ENCODE peak calls at places on chromosomes 4 and X, in four cellular contexts. One of them, this sample, is unnamed.

GRCh38 chr4:83121246-83121645 is 6.7 kb upstream of the PLAC8 start:
- DNase-seq in WTC11: no peak
- DNase-seq in A549: no peak
- DNase-seq in HepG2: no peak
- DNase-seq in this sample: no peak

GRCh38 chrX:16653424-16653823 is 3.5 kb downstream of the S100G start:
- DNase-seq in WTC11: no peak
- DNase-seq in A549: no peak
- DNase-seq in HepG2: no peak
- DNase-seq in this sample: no peak

GRCh38 chrX:152927858-152928760 is 30.2 kb downstream of the ZNF185 start:
- DNase-seq in WTC11: no peak
- DNase-seq in A549: no peak
- DNase-seq in HepG2: no peak
- DNase-seq in this sample: no peak

GRCh38 chrX:150680974-150681373 is 12.2 kb upstream of the MTMR1 start:
- DNase-seq in WTC11: no peak
- DNase-seq in A549: peak
- DNase-seq in HepG2: peak
- DNase-seq in this sample: peak

GRCh38 chr4:110540606-110541440 is 64.9 kb downstream of the ENPEP start:
- DNase-seq in WTC11: no peak
- DNase-seq in A549: no peak
- DNase-seq in HepG2: no peak
- DNase-seq in this sample: no peak

GRCh38 chrX:12309733-12310054 is 171.4 kb downstream of the FRMPD4 start:
- DNase-seq in WTC11: peak
- DNase-seq in A549: peak
- DNase-seq in HepG2: no peak
- DNase-seq in this sample: no peak

GRCh38 chr4:88975925-88976511 is 81.0 kb downstream of the FAM13A start:
- DNase-seq in WTC11: no peak
- DNase-seq in A549: no peak
- DNase-seq in HepG2: no peak
- DNase-seq in this sample: no peak

GRCh38 chrX:9231491-9231890 is 197.6 kb upstream of the FAM9B start:
- DNase-seq in WTC11: no peak
- DNase-seq in A549: peak
- DNase-seq in HepG2: no peak
- DNase-seq in this sample: no peak

GRCh38 chrX:46788902-46789301 is 30.0 kb upstream of the SLC9A7 start:
- DNase-seq in WTC11: no peak
- DNase-seq in A549: no peak
- DNase-seq in HepG2: no peak
- DNase-seq in this sample: no peak

GRCh38 chrX:108224727-108225455 is 133.3 kb downstream of the ATG4A start:
- DNase-seq in WTC11: peak
- DNase-seq in A549: peak
- DNase-seq in HepG2: peak
- DNase-seq in this sample: peak

GRCh38 chrX:40465735-40466551 is 114.8 kb upstream of the ATP6AP2 start:
- DNase-seq in WTC11: no peak
- DNase-seq in A549: no peak
- DNase-seq in HepG2: no peak
- DNase-seq in this sample: no peak

GRCh38 chrX:72554448-72555140 is 18.0 kb downstream of the HDAC8 start:
- DNase-seq in WTC11: peak
- DNase-seq in A549: peak
- DNase-seq in HepG2: no peak
- DNase-seq in this sample: no peak

GRCh38 chrX:150165776-150166610 is 197.1 kb upstream of the MAMLD1 start:
- DNase-seq in WTC11: no peak
- DNase-seq in A549: no peak
- DNase-seq in HepG2: no peak
- DNase-seq in this sample: no peak

GRCh38 chrX:24566233-24566632 is 80.9 kb downstream of the PCYT1B start:
- DNase-seq in WTC11: no peak
- DNase-seq in A549: no peak
- DNase-seq in HepG2: no peak
- DNase-seq in this sample: no peak

GRCh38 chrX:13252726-13253125 is 67.1 kb downstream of the ATXN3L start:
- DNase-seq in WTC11: no peak
- DNase-seq in A549: no peak
- DNase-seq in HepG2: no peak
- DNase-seq in this sample: no peak

GRCh38 chr4:97576955-97577354 is 566.3 kb downstream of the STPG2 start:
- DNase-seq in WTC11: no peak
- DNase-seq in A549: no peak
- DNase-seq in HepG2: no peak
- DNase-seq in this sample: no peak

GRCh38 chr4:153084939-153085630 is 119.2 kb upstream of the TRIM2 start:
- DNase-seq in WTC11: peak
- DNase-seq in A549: peak
- DNase-seq in HepG2: no peak
- DNase-seq in this sample: peak

GRCh38 chr4:81562093-81562492 is 90.4 kb upstream of the RASGEF1B start:
- DNase-seq in WTC11: no peak
- DNase-seq in A549: no peak
- DNase-seq in HepG2: no peak
- DNase-seq in this sample: no peak

GRCh38 chrX:46758163-46758955 is 559 bp downstream of the SLC9A7 start:
- DNase-seq in WTC11: no peak
- DNase-seq in A549: peak
- DNase-seq in HepG2: no peak
- DNase-seq in this sample: peak

GRCh38 chr4:14168919-14169318 is 541.4 kb upstream of the BOD1L1 start:
- DNase-seq in WTC11: no peak
- DNase-seq in A549: peak
- DNase-seq in HepG2: no peak
- DNase-seq in this sample: peak

GRCh38 chr4:95059630-95060029 is 301.9 kb downstream of the BMPR1B start:
- DNase-seq in WTC11: no peak
- DNase-seq in A549: no peak
- DNase-seq in HepG2: no peak
- DNase-seq in this sample: peak

GRCh38 chr4:40046311-40046980 is 10.2 kb upstream of the N4BP2 start:
- DNase-seq in WTC11: no peak
- DNase-seq in A549: peak
- DNase-seq in HepG2: peak
- DNase-seq in this sample: no peak

GRCh38 chr4:182697094-182697493 is 220.1 kb downstream of the DCTD start:
- DNase-seq in WTC11: no peak
- DNase-seq in A549: no peak
- DNase-seq in HepG2: no peak
- DNase-seq in this sample: no peak

GRCh38 chrX:123610915-123611314 is 121.9 kb downstream of the THOC2 start:
- DNase-seq in WTC11: no peak
- DNase-seq in A549: no peak
- DNase-seq in HepG2: no peak
- DNase-seq in this sample: no peak

GRCh38 chr4:177047070-177047850 is 254.5 kb upstream of the VEGFC start:
- DNase-seq in WTC11: peak
- DNase-seq in A549: peak
- DNase-seq in HepG2: peak
- DNase-seq in this sample: peak

GRCh38 chr4:2785613-2786012 is 7.3 kb upstream of the SH3BP2 start:
- DNase-seq in WTC11: no peak
- DNase-seq in A549: no peak
- DNase-seq in HepG2: no peak
- DNase-seq in this sample: no peak

GRCh38 chr4:168604496-168605373 is 107.9 kb downstream of the PALLD start:
- DNase-seq in WTC11: no peak
- DNase-seq in A549: peak
- DNase-seq in HepG2: no peak
- DNase-seq in this sample: no peak

GRCh38 chr4:98626350-98626749 is 32.1 kb downstream of the TSPAN5 start:
- DNase-seq in WTC11: peak
- DNase-seq in A549: peak
- DNase-seq in HepG2: no peak
- DNase-seq in this sample: no peak

GRCh38 chr4:139241086-139241783 is 38.8 kb downstream of the MGARP start:
- DNase-seq in WTC11: peak
- DNase-seq in A549: no peak
- DNase-seq in HepG2: peak
- DNase-seq in this sample: no peak
- TF ChIP-seq MAX in WTC11: no peak
- TF ChIP-seq MAX in A549: no peak
- TF ChIP-seq MAX in HepG2: no peak
- TF ChIP-seq MAX in this sample: no peak

GRCh38 chrX:19592952-19593351 is 77.6 kb upstream of the MAP3K15 start:
- DNase-seq in WTC11: no peak
- DNase-seq in A549: no peak
- DNase-seq in HepG2: no peak
- DNase-seq in this sample: no peak

GRCh38 chrX:19595036-19595435 is 79.7 kb upstream of the MAP3K15 start:
- DNase-seq in WTC11: no peak
- DNase-seq in A549: no peak
- DNase-seq in HepG2: no peak
- DNase-seq in this sample: peak

GRCh38 chrX:19589105-19589504 is 73.8 kb upstream of the MAP3K15 start:
- DNase-seq in WTC11: no peak
- DNase-seq in A549: no peak
- DNase-seq in HepG2: no peak
- DNase-seq in this sample: no peak

GRCh38 chrX:19599253-19599652 is 83.9 kb upstream of the MAP3K15 start:
- DNase-seq in WTC11: no peak
- DNase-seq in A549: no peak
- DNase-seq in HepG2: no peak
- DNase-seq in this sample: no peak

GRCh38 chrX:19593684-19594083 is 78.4 kb upstream of the MAP3K15 start:
- DNase-seq in WTC11: no peak
- DNase-seq in A549: peak
- DNase-seq in HepG2: peak
- DNase-seq in this sample: peak
- TF ChIP-seq MAX in WTC11: no peak
- TF ChIP-seq MAX in A549: no peak
- TF ChIP-seq MAX in HepG2: no peak
- TF ChIP-seq MAX in this sample: no peak

GRCh38 chrX:129781134-129782014 is 1.6 kb downstream of the SASH3 start:
- DNase-seq in WTC11: no peak
- DNase-seq in A549: no peak
- DNase-seq in HepG2: no peak
- DNase-seq in this sample: no peak
- TF ChIP-seq MAX in WTC11: no peak
- TF ChIP-seq MAX in A549: no peak
- TF ChIP-seq MAX in HepG2: no peak
- TF ChIP-seq MAX in this sample: no peak

DNA sequence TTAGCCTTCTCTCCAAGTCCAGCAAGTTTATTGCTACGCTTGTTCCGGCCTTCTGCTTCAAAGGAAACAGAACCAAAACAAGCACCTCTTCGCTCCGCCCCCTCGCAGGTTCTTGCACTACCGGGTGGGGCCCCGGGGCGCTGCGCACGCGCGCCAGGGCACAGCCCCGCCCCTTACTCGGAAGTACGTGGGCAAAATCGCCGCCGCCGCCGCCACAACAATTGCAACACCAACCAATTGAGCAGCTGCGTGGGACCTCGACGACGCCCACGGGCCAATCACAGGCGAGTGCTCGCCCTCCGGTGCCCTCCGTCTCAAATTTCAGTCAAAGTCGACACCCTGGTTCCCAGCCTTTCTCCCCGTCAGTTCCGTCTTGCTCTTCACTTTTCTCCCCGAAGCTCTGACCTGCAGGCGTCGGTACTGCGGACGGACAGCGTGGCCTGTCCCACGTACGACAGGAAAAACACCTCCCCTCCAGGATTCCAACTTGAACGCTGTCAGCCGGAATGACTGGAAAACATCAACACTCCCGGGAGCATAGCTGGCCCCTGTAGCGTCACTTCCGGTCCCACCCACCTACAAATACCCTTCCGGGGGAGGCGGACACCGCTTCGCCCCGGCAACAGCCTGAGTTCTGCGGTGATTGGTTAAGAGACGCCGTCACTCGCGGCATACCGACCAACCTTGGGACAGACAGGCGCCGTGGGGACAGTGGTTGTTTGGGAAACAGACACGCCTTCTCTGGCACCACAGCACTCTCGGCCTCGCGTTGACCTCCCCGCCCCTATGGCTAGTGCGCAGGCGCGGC is 624 bp upstream of the OTUD5 start:
- DNase-seq in WTC11: peak
- DNase-seq in A549: peak
- DNase-seq in HepG2: peak
- DNase-seq in this sample: peak
- TF ChIP-seq MAX in WTC11: peak
- TF ChIP-seq MAX in A549: no peak
- TF ChIP-seq MAX in HepG2: peak
- TF ChIP-seq MAX in this sample: peak

GRCh38 chr4:56650259-56651070 is 30.6 kb downstream of the HOPX start:
- DNase-seq in WTC11: no peak
- DNase-seq in A549: no peak
- DNase-seq in HepG2: no peak
- DNase-seq in this sample: no peak

GRCh38 chr4:56653461-56654237 is 27.4 kb downstream of the HOPX start:
- DNase-seq in WTC11: no peak
- DNase-seq in A549: no peak
- DNase-seq in HepG2: no peak
- DNase-seq in this sample: no peak

GRCh38 chr4:56648245-56649151 is 32.6 kb downstream of the HOPX start:
- DNase-seq in WTC11: no peak
- DNase-seq in A549: no peak
- DNase-seq in HepG2: no peak
- DNase-seq in this sample: no peak

GRCh38 chr4:56649445-56650258 is 31.4 kb downstream of the HOPX start:
- DNase-seq in WTC11: no peak
- DNase-seq in A549: no peak
- DNase-seq in HepG2: no peak
- DNase-seq in this sample: no peak

DNA sequence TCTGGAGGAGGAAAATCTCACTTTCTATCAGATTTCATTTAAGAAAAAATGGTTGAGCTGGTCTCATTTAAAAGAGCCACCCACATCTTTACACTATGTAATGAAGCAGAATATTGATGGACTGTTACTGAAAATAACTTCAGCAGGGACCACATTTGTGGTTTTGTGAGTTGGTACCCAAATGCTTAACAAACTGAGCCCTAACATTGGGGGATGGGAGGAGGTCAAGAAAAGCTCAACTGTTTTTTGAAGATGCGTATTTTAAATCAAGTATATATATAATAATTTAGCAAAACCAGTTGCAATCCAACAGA is 30.1 kb downstream of the HOPX start:
- DNase-seq in WTC11: no peak
- DNase-seq in A549: no peak
- DNase-seq in HepG2: no peak
- DNase-seq in this sample: no peak
- TF ChIP-seq MAX in WTC11: no peak
- TF ChIP-seq MAX in A549: no peak
- TF ChIP-seq MAX in HepG2: no peak
- TF ChIP-seq MAX in this sample: no peak

This sample was measured in SK-N-SH.